ENCODE peak calls at places on chromosomes 11 and 22, in four cellular contexts. One of them, this sample, is unnamed.

GRCh38 chr11:86179646-86180064 is 64.9 kb upstream of the EED start:
- DNase-seq in stimulated activated CD4-positive, alpha-beta T cell treated with anti-CD3 and anti-CD28 coated beads, Interleukin-4, amount 100 ng/mL, for 48 hours: no peak
- DNase-seq in activated CD4-positive, alpha-beta T cell treated with anti-CD3 and anti-CD28 coated beads, Interleukin-2, amount 10 ng/mL, durations not matched to agents 7 days and 5 days: no peak
- DNase-seq in T-helper 2 cell: no peak
- DNase-seq in this sample: no peak

GRCh38 chr11:17531818-17532131 is 12.4 kb downstream of the USH1C start:
- DNase-seq in activated CD4-positive, alpha-beta T cell treated with anti-CD3 and anti-CD28 coated beads, Interleukin-2, amount 10 ng/mL, durations not matched to agents 7 days and 5 days: no peak
- DNase-seq in T-helper 2 cell: no peak
- DNase-seq in stimulated activated CD4-positive, alpha-beta T cell treated with anti-CD3 and anti-CD28 coated beads, Interleukin-4, amount 100 ng/mL, for 48 hours: no peak
- DNase-seq in this sample: no peak

GRCh38 chr22:29581799-29582198 is 886 bp upstream of the NIPSNAP1 start:
- DNase-seq in T-helper 2 cell: no peak
- DNase-seq in activated CD4-positive, alpha-beta T cell treated with anti-CD3 and anti-CD28 coated beads, Interleukin-2, amount 10 ng/mL, durations not matched to agents 7 days and 5 days: no peak
- DNase-seq in stimulated activated CD4-positive, alpha-beta T cell treated with anti-CD3 and anti-CD28 coated beads, Interleukin-4, amount 100 ng/mL, for 48 hours: no peak
- DNase-seq in this sample: no peak

GRCh38 chr11:108886608-108887007 is 221.7 kb downstream of the DDX10 start:
- DNase-seq in activated CD4-positive, alpha-beta T cell treated with anti-CD3 and anti-CD28 coated beads, Interleukin-2, amount 10 ng/mL, durations not matched to agents 7 days and 5 days: no peak
- DNase-seq in stimulated activated CD4-positive, alpha-beta T cell treated with anti-CD3 and anti-CD28 coated beads, Interleukin-4, amount 100 ng/mL, for 48 hours: no peak
- DNase-seq in T-helper 2 cell: no peak
- DNase-seq in this sample: no peak

GRCh38 chr22:39139933-39140332 is 12.5 kb downstream of the CBX7 start:
- DNase-seq in stimulated activated CD4-positive, alpha-beta T cell treated with anti-CD3 and anti-CD28 coated beads, Interleukin-4, amount 100 ng/mL, for 48 hours: no peak
- DNase-seq in T-helper 2 cell: no peak
- DNase-seq in activated CD4-positive, alpha-beta T cell treated with anti-CD3 and anti-CD28 coated beads, Interleukin-2, amount 10 ng/mL, durations not matched to agents 7 days and 5 days: no peak
- DNase-seq in this sample: no peak

GRCh38 chr22:44200855-44201550 is 20.3 kb downstream of the PARVG start:
- DNase-seq in T-helper 2 cell: no peak
- DNase-seq in stimulated activated CD4-positive, alpha-beta T cell treated with anti-CD3 and anti-CD28 coated beads, Interleukin-4, amount 100 ng/mL, for 48 hours: no peak
- DNase-seq in activated CD4-positive, alpha-beta T cell treated with anti-CD3 and anti-CD28 coated beads, Interleukin-2, amount 10 ng/mL, durations not matched to agents 7 days and 5 days: no peak
- DNase-seq in this sample: no peak

GRCh38 chr11:27610946-27611345 is 89.3 kb downstream of the BDNF start:
- DNase-seq in T-helper 2 cell: no peak
- DNase-seq in activated CD4-positive, alpha-beta T cell treated with anti-CD3 and anti-CD28 coated beads, Interleukin-2, amount 10 ng/mL, durations not matched to agents 7 days and 5 days: no peak
- DNase-seq in stimulated activated CD4-positive, alpha-beta T cell treated with anti-CD3 and anti-CD28 coated beads, Interleukin-4, amount 100 ng/mL, for 48 hours: no peak
- DNase-seq in this sample: no peak

GRCh38 chr11:1834132-1834610 is 619 bp upstream of the SYT8 start:
- DNase-seq in T-helper 2 cell: no peak
- DNase-seq in activated CD4-positive, alpha-beta T cell treated with anti-CD3 and anti-CD28 coated beads, Interleukin-2, amount 10 ng/mL, durations not matched to agents 7 days and 5 days: no peak
- DNase-seq in stimulated activated CD4-positive, alpha-beta T cell treated with anti-CD3 and anti-CD28 coated beads, Interleukin-4, amount 100 ng/mL, for 48 hours: no peak
- DNase-seq in this sample: no peak

GRCh38 chr11:47161134-47161854 is 15.4 kb downstream of the ARFGAP2 start:
- DNase-seq in stimulated activated CD4-positive, alpha-beta T cell treated with anti-CD3 and anti-CD28 coated beads, Interleukin-4, amount 100 ng/mL, for 48 hours: peak; percentile 49
- DNase-seq in activated CD4-positive, alpha-beta T cell treated with anti-CD3 and anti-CD28 coated beads, Interleukin-2, amount 10 ng/mL, durations not matched to agents 7 days and 5 days: peak; percentile 65
- DNase-seq in T-helper 2 cell: no peak
- DNase-seq in this sample: peak; percentile 39

GRCh38 chr22:37079158-37079557 is 27.6 kb downstream of the KCTD17 start:
- DNase-seq in stimulated activated CD4-positive, alpha-beta T cell treated with anti-CD3 and anti-CD28 coated beads, Interleukin-4, amount 100 ng/mL, for 48 hours: no peak
- DNase-seq in activated CD4-positive, alpha-beta T cell treated with anti-CD3 and anti-CD28 coated beads, Interleukin-2, amount 10 ng/mL, durations not matched to agents 7 days and 5 days: no peak
- DNase-seq in T-helper 2 cell: no peak
- DNase-seq in this sample: no peak

GRCh38 chr11:17352925-17353227 is 1.3 kb downstream of the NCR3LG1 start:
- DNase-seq in T-helper 2 cell: no peak
- DNase-seq in activated CD4-positive, alpha-beta T cell treated with anti-CD3 and anti-CD28 coated beads, Interleukin-2, amount 10 ng/mL, durations not matched to agents 7 days and 5 days: peak; percentile 36
- DNase-seq in stimulated activated CD4-positive, alpha-beta T cell treated with anti-CD3 and anti-CD28 coated beads, Interleukin-4, amount 100 ng/mL, for 48 hours: no peak
- DNase-seq in this sample: no peak

GRCh38 chr11:87473174-87473573 is 435.4 kb downstream of the TMEM135 start:
- DNase-seq in activated CD4-positive, alpha-beta T cell treated with anti-CD3 and anti-CD28 coated beads, Interleukin-2, amount 10 ng/mL, durations not matched to agents 7 days and 5 days: no peak
- DNase-seq in T-helper 2 cell: no peak
- DNase-seq in stimulated activated CD4-positive, alpha-beta T cell treated with anti-CD3 and anti-CD28 coated beads, Interleukin-4, amount 100 ng/mL, for 48 hours: no peak
- DNase-seq in this sample: no peak

GRCh38 chr11:2810401-2811205 is 75.0 kb downstream of the CDKN1C start:
- DNase-seq in stimulated activated CD4-positive, alpha-beta T cell treated with anti-CD3 and anti-CD28 coated beads, Interleukin-4, amount 100 ng/mL, for 48 hours: no peak
- DNase-seq in T-helper 2 cell: no peak
- DNase-seq in activated CD4-positive, alpha-beta T cell treated with anti-CD3 and anti-CD28 coated beads, Interleukin-2, amount 10 ng/mL, durations not matched to agents 7 days and 5 days: no peak
- DNase-seq in this sample: no peak

GRCh38 chr22:41001722-41002122 is 50.5 kb downstream of the RBX1 start:
- DNase-seq in T-helper 2 cell: no peak
- DNase-seq in stimulated activated CD4-positive, alpha-beta T cell treated with anti-CD3 and anti-CD28 coated beads, Interleukin-4, amount 100 ng/mL, for 48 hours: no peak
- DNase-seq in activated CD4-positive, alpha-beta T cell treated with anti-CD3 and anti-CD28 coated beads, Interleukin-2, amount 10 ng/mL, durations not matched to agents 7 days and 5 days: no peak
- DNase-seq in this sample: no peak

GRCh38 chr11:121767433-121767832 is 314.7 kb upstream of the SORL1-AS1 start:
- DNase-seq in T-helper 2 cell: no peak
- DNase-seq in stimulated activated CD4-positive, alpha-beta T cell treated with anti-CD3 and anti-CD28 coated beads, Interleukin-4, amount 100 ng/mL, for 48 hours: no peak
- DNase-seq in activated CD4-positive, alpha-beta T cell treated with anti-CD3 and anti-CD28 coated beads, Interleukin-2, amount 10 ng/mL, durations not matched to agents 7 days and 5 days: no peak
- DNase-seq in this sample: no peak

GRCh38 chr22:21074092-21074715 is 28.5 kb downstream of the LRRC74B start:
- DNase-seq in T-helper 2 cell: no peak
- DNase-seq in stimulated activated CD4-positive, alpha-beta T cell treated with anti-CD3 and anti-CD28 coated beads, Interleukin-4, amount 100 ng/mL, for 48 hours: no peak
- DNase-seq in activated CD4-positive, alpha-beta T cell treated with anti-CD3 and anti-CD28 coated beads, Interleukin-2, amount 10 ng/mL, durations not matched to agents 7 days and 5 days: no peak
- DNase-seq in this sample: no peak